ENCODE peak calls at places on chromosomes 13 and 19, in four cellular contexts. F is ovary, L is osteoblast, J is Caco-2. K is an unnamed sample.

GRCh38 chr13:37595162-37595561 is 3.4 kb downstream of the POSTN start:
- DNase-seq in F (no peak), L (peak), J (no peak), K (no peak)

GRCh38 chr19:17605761-17606745 is 50.6 kb downstream of the COLGALT1 start:
- DNase-seq in F (peak), L (peak), J (peak), K (no peak)

GRCh38 chr19:41226053-41226873 is 7.2 kb downstream of the AXL start:
- DNase-seq in F (peak), L (peak), J (peak), K (no peak)

GRCh38 chr13:44368062-44368591 is 5.5 kb upstream of the SERP2 start:
- DNase-seq in F (no peak), L (no peak), J (peak), K (no peak)

GRCh38 chr19:31674503-31675186 is 325.4 kb upstream of the TSHZ3 start:
- DNase-seq in F (no peak), L (no peak), J (no peak), K (no peak)

GRCh38 chr13:97367016-97367415 is 67.0 kb upstream of the RAP2A start:
- DNase-seq in F (no peak), L (no peak), J (no peak), K (no peak)

GRCh38 chr13:42883771-42884170 is 102.4 kb downstream of the FAM216B start:
- DNase-seq in F (no peak), L (no peak), J (peak), K (peak)

GRCh38 chr13:110560606-110561334 is 752 bp downstream of the RAB20 start:
- DNase-seq in F (no peak), L (peak), J (no peak), K (no peak)

GRCh38 chr19:39401549-39402416 is 4.9 kb upstream of the ZFP36 start:
- DNase-seq in F (peak), L (peak), J (peak), K (peak)

GRCh38 chr19:40739030-40739839 is 11.0 kb downstream of the ACTMAP start:
- DNase-seq in F (no peak), L (no peak), J (no peak), K (no peak)

GRCh38 chr13:37175996-37176395 is 70.5 kb upstream of the CSNK1A1L start:
- DNase-seq in F (no peak), L (no peak), J (no peak), K (no peak)

GRCh38 chr13:91813255-91813654 is 414.8 kb downstream of the GPC5 start:
- DNase-seq in F (no peak), L (no peak), J (no peak), K (no peak)

GRCh38 chr13:44244288-44244687 is 129.3 kb upstream of the SERP2 start:
- DNase-seq in F (no peak), L (no peak), J (no peak), K (no peak)

DNA sequence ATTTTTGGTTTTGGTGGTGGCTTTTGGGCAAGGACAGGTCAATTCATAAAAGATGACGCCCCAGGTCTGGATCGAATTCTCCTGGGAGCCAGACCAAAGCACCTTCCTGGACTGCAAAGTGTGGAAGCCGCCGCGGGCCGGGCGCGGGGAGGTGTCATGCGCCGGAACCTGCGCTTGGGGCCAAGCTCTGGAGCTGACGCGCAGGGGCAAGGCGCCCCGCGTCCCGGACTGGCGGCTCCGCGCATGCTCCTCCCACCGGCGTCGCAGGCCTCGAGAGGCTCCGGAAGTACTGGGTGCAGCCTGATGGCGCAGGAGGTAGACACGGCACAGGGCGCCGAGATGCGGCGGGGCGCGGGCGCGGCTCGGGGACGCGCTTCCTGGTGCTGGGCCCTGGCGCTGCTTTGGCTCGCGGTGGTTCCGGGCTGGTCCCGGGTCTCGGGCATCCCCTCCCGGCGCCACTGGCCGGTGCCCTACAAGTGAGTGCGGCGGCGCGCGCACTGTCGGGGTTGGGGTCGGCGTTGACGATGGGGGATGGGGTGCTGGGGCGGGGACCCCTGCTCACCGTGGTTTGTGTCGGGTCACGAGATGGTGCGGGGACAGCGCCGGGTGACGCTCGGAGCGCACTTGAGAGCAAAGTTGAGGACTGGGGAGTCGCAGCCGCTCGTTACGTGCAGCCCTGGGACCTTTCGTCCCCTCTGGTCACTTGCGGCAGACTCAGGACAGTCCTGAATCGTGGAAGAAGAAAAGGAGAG is at the start of gene CLN5:
- DNase-seq in F (peak), L (peak), J (peak), K (peak)
- TF ChIP-seq CTCF in F (peak), L (no peak), J (peak), K (no peak)

DNA sequence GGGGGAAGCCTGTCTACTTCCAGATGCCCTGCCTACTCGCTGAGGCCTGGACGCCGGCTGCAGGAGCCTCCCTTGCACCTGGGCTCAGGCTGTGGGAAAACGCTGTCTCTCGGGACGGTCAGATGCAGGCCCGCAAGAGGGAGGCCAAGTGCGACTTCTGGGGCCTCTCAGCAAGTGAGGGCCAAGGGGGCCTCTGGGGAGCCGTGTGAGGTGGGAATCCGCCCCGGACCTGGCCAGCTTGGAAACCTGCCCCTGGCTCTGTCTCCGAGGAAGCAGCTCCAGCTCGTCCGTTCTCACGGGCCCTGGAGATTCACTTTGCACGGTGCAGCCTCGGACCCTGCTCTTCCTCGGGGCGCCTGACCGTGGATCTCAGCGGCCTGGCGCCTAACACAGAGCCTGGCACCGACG is 11.4 kb upstream of the CRTC1 start:
- DNase-seq in F (no peak), L (peak), J (no peak), K (no peak)
- H3K4me3 ChIP-seq in F (no peak), L (no peak), J (no peak), K (no peak)

GRCh38 chr19:55112781-55113569 is 4.5 kb downstream of the PPP1R12C start:
- DNase-seq in F (no peak), L (peak), J (no peak), K (no peak)
- TF ChIP-seq CTCF in F (no peak), L (no peak), J (peak), K (peak)

DNA sequence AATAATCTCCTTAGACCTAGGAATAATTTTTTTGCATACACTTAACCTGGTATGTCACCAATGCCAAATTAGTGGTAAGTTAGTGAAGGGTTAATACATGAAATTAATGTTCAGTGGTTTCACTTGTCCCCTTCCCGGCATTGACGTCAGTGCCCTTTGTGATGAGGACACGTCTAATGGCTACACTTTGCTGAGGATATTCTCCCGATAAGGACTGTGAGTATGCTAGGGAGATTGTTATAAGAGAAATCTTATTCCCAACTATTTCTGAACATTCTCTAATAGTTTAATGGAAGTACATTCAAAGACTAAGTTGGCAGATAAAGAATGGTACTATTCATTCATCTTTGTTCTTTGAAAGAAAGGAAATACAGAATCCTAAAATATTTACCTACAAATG is 102.4 kb downstream of the TNFRSF19 start:
- DNase-seq in F (no peak), L (no peak), J (no peak), K (no peak)
- H3K4me3 ChIP-seq in F (no peak), L (no peak), J (no peak), K (no peak)

GRCh38 chr19:7366701-7367420 is 18.1 kb downstream of the ARHGEF18 start:
- DNase-seq in F (no peak), L (no peak), J (peak), K (no peak)
- TF ChIP-seq CTCF in F (no peak), L (peak), J (peak), K (peak)

DNA sequence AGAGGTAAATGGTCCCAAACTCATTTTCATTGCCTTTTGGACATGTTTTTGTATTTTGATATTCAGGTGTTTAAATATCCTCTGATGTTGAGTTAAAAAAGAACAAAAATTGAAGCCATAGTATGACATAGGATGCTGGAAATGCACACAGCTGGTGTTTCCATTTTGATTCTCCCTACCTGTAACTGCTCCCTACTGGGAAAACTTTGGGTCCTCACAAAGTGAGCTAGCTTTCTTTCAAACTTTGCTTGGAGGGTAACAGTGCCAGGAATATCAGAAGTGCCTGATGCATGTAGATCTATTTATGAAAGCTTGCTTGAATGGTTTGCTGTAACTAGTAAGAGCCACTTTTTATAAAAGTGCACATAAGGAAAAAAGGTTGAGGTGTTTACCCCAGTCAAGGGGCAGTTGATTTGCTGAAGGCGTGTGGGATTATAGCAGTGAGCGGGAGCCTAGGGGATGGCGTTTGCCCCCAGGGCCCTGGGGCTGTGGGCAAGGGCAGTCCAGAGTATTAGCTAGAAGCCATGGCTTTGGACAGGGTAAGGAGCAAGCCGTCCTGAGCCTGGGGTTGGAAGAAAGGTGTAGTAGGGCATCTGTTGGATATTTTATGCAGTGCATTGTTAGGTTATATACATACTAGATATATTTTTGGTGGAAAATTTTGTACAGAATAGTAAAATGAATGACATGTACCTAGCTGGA is 4.3 kb downstream of the RPS9 start:
- DNase-seq in F (no peak), L (peak), J (no peak), K (no peak)
- H3K4me3 ChIP-seq in F (no peak), L (no peak), J (no peak), K (no peak)

GRCh38 chr13:53150568-53150967 is 122.0 kb downstream of the OLFM4 start:
- DNase-seq in F (no peak), L (no peak), J (no peak), K (no peak)

GRCh38 chr13:53151692-53152421 is 123.2 kb downstream of the OLFM4 start:
- DNase-seq in F (no peak), L (no peak), J (peak), K (no peak)
- TF ChIP-seq CTCF in F (no peak), L (no peak), J (peak), K (peak)

K was measured in epithelial cell of proximal tubule.